ENCODE peak calls at places on chromosomes 1 and 21, in five cellular contexts. G, W, F, Z and Q are unnamed samples. For H3K4me1 and H3K27me3, the result is how much of the 10 kb centered on the place peaks cover.

GRCh38 chr1:242043165-242043564 is 44.3 kb upstream of the MAP1LC3C start:
- DNase-seq in G (no peak), W (no peak), F (no peak), Z (no peak), Q (no peak)

GRCh38 chr21:42799516-42799915 is 79.8 kb downstream of the WDR4 start:
- DNase-seq in G (no peak), W (no peak), F (no peak), Z (no peak), Q (no peak)

GRCh38 chr1:200775850-200776249 is 37.2 kb downstream of the CAMSAP2 start:
- DNase-seq in G (no peak), W (no peak), F (no peak), Z (peak), Q (no peak)

GRCh38 chr1:6380037-6380436 is 13.5 kb downstream of the ACOT7 start:
- DNase-seq in G (no peak), W (no peak), F (no peak), Z (no peak), Q (no peak)

GRCh38 chr1:1084372-1085170 is 10.5 kb upstream of the RNF223 start:
- DNase-seq in G (no peak), W (no peak), F (no peak), Z (no peak), Q (no peak)

GRCh38 chr1:177286396-177286795 is 115.6 kb downstream of the BRINP2 start:
- DNase-seq in G (no peak), W (no peak), F (no peak), Z (peak), Q (peak)

GRCh38 chr1:112527266-112528010 is 18.7 kb downstream of the WNT2B start:
- DNase-seq in G (no peak), W (no peak), F (no peak), Z (peak), Q (peak)

GRCh38 chr1:200367841-200368534 is 41.8 kb downstream of the ZNF281 start:
- DNase-seq in G (no peak), W (no peak), F (no peak), Z (peak), Q (peak)

GRCh38 chr1:167196185-167196584 is 24.5 kb upstream of the POU2F1 start:
- DNase-seq in G (no peak), W (no peak), F (no peak), Z (no peak), Q (no peak)

GRCh38 chr1:51990478-51990965 is at the start of gene RAB3B:
- DNase-seq in G (peak), W (no peak), F (peak), Z (peak), Q (peak)

GRCh38 chr21:42652527-42653491 is 612 bp upstream of the PDE9A start:
- DNase-seq in G (no peak), W (peak), F (peak), Z (peak), Q (peak)

GRCh38 chr1:52632732-52633290 is at the start of gene SHISAL2A:
- DNase-seq in G (no peak), W (no peak), F (no peak), Z (peak), Q (no peak)

GRCh38 chr21:28737671-28738279 is 254.9 kb downstream of the LTN1 start:
- DNase-seq in G (no peak), W (no peak), F (no peak), Z (peak), Q (peak)

GRCh38 chr1:36329817-36330216 is 6.4 kb upstream of the EVA1B start:
- DNase-seq in G (no peak), W (no peak), F (no peak), Z (no peak), Q (no peak)

GRCh38 chr1:180896161-180896560 is 16.5 kb upstream of the KIAA1614 start:
- DNase-seq in G (no peak), W (no peak), F (no peak), Z (no peak), Q (no peak)

GRCh38 chr1:20660363-20661234 is 570 bp downstream of the DDOST start:
- DNase-seq in G (no peak), W (no peak), F (no peak), Z (peak), Q (no peak)

GRCh38 chr21:42320791-42321190 is 5.6 kb upstream of the TFF3 start:
- DNase-seq in G (no peak), W (no peak), F (no peak), Z (no peak), Q (no peak)

GRCh38 chr1:179807691-179808485 is 64.8 kb downstream of the FAM163A start:
- DNase-seq in G (no peak), W (no peak), F (no peak), Z (peak), Q (peak)

GRCh38 chr1:204520834-204521709 is 4.9 kb downstream of the MDM4 start:
- DNase-seq in G (no peak), W (no peak), F (no peak), Z (peak), Q (peak)

GRCh38 chr1:168391759-168392681 is 111.3 kb downstream of the TBX19 start:
- DNase-seq in G (no peak), W (no peak), F (no peak), Z (no peak), Q (no peak)

GRCh38 chr21:16708431-16708830 is 804.4 kb upstream of the CXADR start:
- DNase-seq in G (no peak), W (no peak), F (no peak), Z (peak), Q (peak)

GRCh38 chr1:107821340-107821739 is 143.6 kb downstream of the VAV3 start:
- DNase-seq in G (no peak), W (no peak), F (no peak), Z (no peak), Q (no peak)

GRCh38 chr1:51340380-51340779 is 10.0 kb upstream of the TTC39A start:
- DNase-seq in G (no peak), W (no peak), F (no peak), Z (no peak), Q (no peak)

GRCh38 chr1:53278294-53278693 is 40.0 kb upstream of the MAGOH start:
- DNase-seq in G (no peak), W (peak), F (peak), Z (peak), Q (peak)

GRCh38 chr1:96087719-96088118 is 633.9 kb upstream of the PTBP2 start:
- DNase-seq in G (no peak), W (no peak), F (no peak), Z (no peak), Q (no peak)

GRCh38 chr1:5423109-5423508 is 569.1 kb downstream of the NPHP4 start:
- DNase-seq in G (no peak), W (no peak), F (no peak), Z (no peak), Q (no peak)

GRCh38 chr1:242454262-242455051 is 70.0 kb downstream of the PLD5 start:
- DNase-seq in G (no peak), W (no peak), F (no peak), Z (peak), Q (peak)

GRCh38 chr21:44822484-44823178 is 4.8 kb upstream of the SUMO3 start:
- DNase-seq in G (no peak), W (no peak), F (no peak), Z (no peak), Q (no peak)

GRCh38 chr1:162283657-162284056 is 93.0 kb downstream of the SPATA46 start:
- DNase-seq in G (no peak), W (no peak), F (no peak), Z (no peak), Q (no peak)

GRCh38 chr1:225651872-225652725 is 824 bp downstream of the ENAH start:
- DNase-seq in G (no peak), W (peak), F (peak), Z (peak), Q (no peak)

GRCh38 chr1:205298191-205298994 is 23.2 kb downstream of the NUAK2 start:
- DNase-seq in G (no peak), W (no peak), F (no peak), Z (peak), Q (peak)

GRCh38 chr1:208160259-208160819 is 83.8 kb downstream of the PLXNA2 start:
- DNase-seq in G (no peak), W (no peak), F (no peak), Z (no peak), Q (no peak)

GRCh38 chr1:208157769-208158168 is 86.4 kb downstream of the PLXNA2 start:
- DNase-seq in G (no peak), W (no peak), F (no peak), Z (no peak), Q (no peak)

GRCh38 chr1:208161005-208161404 is 83.2 kb downstream of the PLXNA2 start:
- DNase-seq in G (no peak), W (no peak), F (no peak), Z (no peak), Q (no peak)

GRCh38 chr1:208159542-208160258 is 84.5 kb downstream of the PLXNA2 start:
- DNase-seq in G (no peak), W (no peak), F (peak), Z (peak), Q (peak)

GRCh38 chr1:208158640-208159541 is 85.3 kb downstream of the PLXNA2 start:
- DNase-seq in G (no peak), W (no peak), F (no peak), Z (no peak), Q (no peak)
- H3K27ac ChIP-seq in G (no peak), W (peak), F (peak), Z (no peak), Q (no peak)

DNA sequence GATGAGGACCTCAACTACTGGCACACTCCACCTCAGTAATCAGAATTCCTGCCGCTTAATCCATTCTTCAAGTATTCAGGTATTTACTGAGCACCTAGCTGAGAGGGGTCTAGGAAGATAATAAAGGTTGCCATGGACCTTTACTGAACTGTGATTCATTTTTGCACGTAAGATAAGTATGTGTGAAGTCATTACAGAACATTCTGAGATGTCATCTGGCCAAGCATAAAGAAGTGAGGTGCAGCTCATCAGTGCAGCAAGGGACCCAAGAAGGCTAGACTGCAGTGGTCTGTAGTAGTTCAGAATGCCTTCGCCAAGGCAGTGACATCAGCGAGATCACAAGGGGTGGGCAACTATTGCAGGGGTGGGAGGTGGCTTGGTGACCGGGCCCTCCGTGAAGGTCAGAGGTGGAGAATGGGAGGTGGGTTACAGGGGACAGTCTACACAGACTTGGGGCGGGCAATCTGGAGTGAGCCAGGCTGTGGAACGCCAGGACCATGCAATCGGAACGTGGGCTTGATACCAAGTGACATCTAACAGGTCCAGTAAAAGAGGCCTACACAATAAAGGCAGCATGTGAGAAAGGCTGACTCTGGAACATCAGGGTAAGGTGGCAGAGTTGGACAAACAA is 107.4 kb downstream of the SLC45A1 start:
- DNase-seq in G (no peak), W (no peak), F (no peak), Z (no peak), Q (no peak)
- H3K4me1 ChIP-seq in G (under half), W (under half), F (under half), Z (under half), Q (under half)

DNA sequence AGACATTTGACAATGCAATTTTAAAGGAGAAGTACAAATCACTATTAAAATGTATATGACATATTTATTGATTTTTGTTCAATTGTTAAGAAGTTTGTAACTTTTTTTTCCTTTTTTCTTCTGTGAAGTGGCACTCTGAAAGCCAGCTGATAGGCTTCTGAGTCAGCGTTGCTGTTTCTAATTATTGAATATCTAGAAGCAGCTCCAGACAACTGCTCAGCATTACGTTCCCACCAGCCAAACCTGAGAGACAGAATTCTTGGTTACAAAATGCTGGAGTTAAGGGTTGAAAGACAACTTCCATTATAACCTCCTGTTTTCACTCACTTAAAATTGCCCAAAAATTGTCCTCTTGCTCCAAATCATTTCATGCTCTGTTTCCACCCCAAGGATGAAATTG is 31.4 kb upstream of the LMX1A start:
- DNase-seq in G (no peak), W (no peak), F (no peak), Z (peak), Q (no peak)
- H3K27me3 ChIP-seq in G (under half), W (under half), F (under half), Z (under half), Q (under half)

GRCh38 chr1:156410740-156411139 is 41.7 kb downstream of the RHBG start:
- DNase-seq in G (no peak), W (no peak), F (no peak), Z (no peak), Q (no peak)
- H3K27ac ChIP-seq in G (no peak), W (no peak), F (no peak), Z (no peak), Q (no peak)